ENCODE peak calls at places on chromosomes 5 and 9, in seven cellular contexts. H, Z, A, V, G, N and C are unnamed samples.

GRCh38 chr5:77957931-77958476 is 181.9 kb upstream of the TBCA start:
- DNase-seq in N (peak), A (no peak), H (no peak), V (no peak), Z (no peak), G (no peak), C (peak)

GRCh38 chr9:77085416-77085815 is 66.0 kb downstream of the FOXB2 start:
- DNase-seq in Z (no peak), N (no peak), G (no peak), H (no peak), V (no peak), A (no peak), C (no peak)

GRCh38 chr9:133802256-133802655 is 64.1 kb upstream of the SARDH start:
- DNase-seq in Z (no peak), A (no peak), N (no peak), H (no peak), G (no peak), V (no peak), C (no peak)

GRCh38 chr9:137666505-137666809 is 47.7 kb downstream of the EHMT1 start:
- DNase-seq in H (no peak), G (no peak), A (no peak), V (peak), Z (no peak), N (no peak), C (no peak)

GRCh38 chr5:57749396-57749795 is 266.8 kb upstream of the ACTBL2 start:
- DNase-seq in V (no peak), A (no peak), G (no peak), Z (no peak), N (no peak), H (no peak), C (no peak)

GRCh38 chr5:138470322-138471285 is 5.3 kb downstream of the EGR1 start:
- DNase-seq in G (no peak), N (no peak), V (peak), H (no peak), Z (peak), A (no peak), C (no peak)

GRCh38 chr5:124701873-124702272 is 44.6 kb downstream of the ZNF608 start:
- DNase-seq in Z (no peak), G (no peak), N (no peak), A (no peak), V (no peak), H (no peak), C (no peak)

GRCh38 chr9:76213751-76214150 is 180.5 kb downstream of the RFK start:
- DNase-seq in G (no peak), H (no peak), V (no peak), N (no peak), A (no peak), Z (no peak), C (no peak)

GRCh38 chr9:124574944-124575343 is 67.7 kb upstream of the NR5A1 start:
- DNase-seq in N (no peak), V (no peak), Z (peak), H (no peak), G (no peak), A (peak), C (no peak)

GRCh38 chr9:26685857-26686256 is 206.7 kb downstream of the CAAP1 start:
- DNase-seq in Z (no peak), H (no peak), V (no peak), N (no peak), G (no peak), A (no peak), C (no peak)

GRCh38 chr5:93151121-93151520 is 429.9 kb downstream of the NR2F1-AS1 start:
- DNase-seq in H (no peak), Z (no peak), N (no peak), G (no peak), V (no peak), A (no peak), C (no peak)

GRCh38 chr5:93154551-93154950 is 426.5 kb downstream of the NR2F1-AS1 start:
- DNase-seq in Z (no peak), H (no peak), G (no peak), A (no peak), V (no peak), N (no peak), C (no peak)

GRCh38 chr5:93156566-93156965 is 424.5 kb downstream of the NR2F1-AS1 start:
- DNase-seq in N (no peak), G (no peak), V (no peak), H (no peak), A (no peak), Z (no peak), C (no peak)

GRCh38 chr5:93150311-93151012 is 430.6 kb downstream of the NR2F1-AS1 start:
- DNase-seq in A (no peak), G (no peak), H (no peak), V (no peak), Z (no peak), N (no peak), C (no peak)

GRCh38 chr5:93151896-93152295 is 429.1 kb downstream of the NR2F1-AS1 start:
- DNase-seq in H (no peak), N (no peak), G (no peak), Z (no peak), V (no peak), A (no peak), C (no peak)
- H3K4me3 ChIP-seq in H (no peak), N (no peak), G (no peak), Z (no peak), V (no peak), A (no peak), C (no peak)

GRCh38 chr9:35771524-35771923 is 17.4 kb upstream of the MSMP start:
- DNase-seq in Z (no peak), G (no peak), A (peak), H (peak), N (no peak), V (no peak), C (no peak)
- TF ChIP-seq YY1 in Z (no peak), G (no peak), A (no peak), H (no peak), N (no peak), V (no peak), C (no peak)

GRCh38 chr5:132810605-132811004 is 2.5 kb upstream of the SOWAHA start:
- DNase-seq in V (no peak), Z (no peak), N (peak), H (no peak), G (no peak), A (no peak), C (no peak)

GRCh38 chr5:132808448-132808847 is 4.7 kb upstream of the SOWAHA start:
- DNase-seq in Z (no peak), G (no peak), A (peak), N (no peak), H (no peak), V (no peak), C (no peak)

GRCh38 chr5:132808866-132809265 is 4.2 kb upstream of the SOWAHA start:
- DNase-seq in N (no peak), Z (no peak), H (no peak), A (no peak), G (no peak), V (no peak), C (no peak)

GRCh38 chr5:132812123-132812948 is 766 bp upstream of the SOWAHA start:
- DNase-seq in A (no peak), Z (no peak), N (no peak), H (no peak), G (no peak), V (no peak), C (no peak)

DNA sequence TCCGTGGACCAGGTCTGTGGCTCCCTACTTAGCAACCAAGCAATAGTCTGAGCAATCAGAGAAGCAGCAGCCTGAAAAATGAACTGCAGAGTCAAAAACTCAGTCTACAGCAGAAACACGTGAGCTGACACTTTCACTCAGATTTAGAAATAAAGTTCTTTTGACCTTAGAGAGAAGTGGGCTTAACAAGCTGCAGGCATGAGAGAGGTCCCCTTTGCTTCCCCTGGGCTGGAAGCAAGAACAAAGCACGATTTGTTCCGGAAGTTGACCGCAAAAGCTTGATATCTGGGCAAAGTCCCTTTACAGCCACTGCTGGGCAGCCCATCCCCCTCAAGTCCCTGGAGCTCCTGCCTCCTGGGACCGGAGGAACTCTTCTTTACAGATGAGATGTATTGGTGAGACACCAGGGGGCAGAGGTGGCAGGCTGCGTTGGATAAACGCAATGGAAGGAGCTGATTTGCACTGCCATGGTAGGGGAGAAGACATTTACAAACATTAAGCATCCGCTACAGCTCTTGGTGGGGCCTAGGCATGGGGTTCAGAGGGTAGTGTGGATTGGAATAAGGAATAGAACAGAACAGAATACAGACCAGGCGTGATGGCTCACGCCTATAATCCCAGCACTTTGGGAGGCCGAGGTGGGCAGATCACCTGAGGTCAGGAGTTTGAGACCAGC is 5.8 kb upstream of the SOWAHA start:
- DNase-seq in V (no peak), G (peak), A (peak), Z (peak), H (no peak), N (no peak), C (no peak)
- H3K4me3 ChIP-seq in V (no peak), G (no peak), A (peak), Z (no peak), H (no peak), N (no peak), C (no peak)

GRCh38 chr9:117307701-117308100 is 107.2 kb downstream of the ASTN2 start:
- DNase-seq in H (no peak), Z (no peak), V (no peak), G (no peak), N (no peak), A (no peak), C (no peak)
- TF ChIP-seq YY1 in H (no peak), Z (no peak), V (no peak), G (no peak), N (no peak), A (no peak), C (no peak)

GRCh38 chr9:70409800-70410199 is 4.7 kb downstream of the KLF9 start:
- DNase-seq in H (no peak), V (no peak), Z (no peak), A (no peak), N (no peak), G (no peak), C (no peak)
- H3K4me3 ChIP-seq in H (no peak), V (no peak), Z (no peak), A (no peak), N (no peak), G (no peak), C (no peak)

GRCh38 chr5:92409131-92409530 is 1026.0 kb upstream of the ARRDC3 start:
- DNase-seq in H (no peak), A (no peak), N (no peak), Z (no peak), V (no peak), G (no peak), C (no peak)
- TF ChIP-seq YY1 in H (no peak), A (no peak), N (no peak), Z (no peak), V (no peak), G (no peak), C (no peak)

DNA sequence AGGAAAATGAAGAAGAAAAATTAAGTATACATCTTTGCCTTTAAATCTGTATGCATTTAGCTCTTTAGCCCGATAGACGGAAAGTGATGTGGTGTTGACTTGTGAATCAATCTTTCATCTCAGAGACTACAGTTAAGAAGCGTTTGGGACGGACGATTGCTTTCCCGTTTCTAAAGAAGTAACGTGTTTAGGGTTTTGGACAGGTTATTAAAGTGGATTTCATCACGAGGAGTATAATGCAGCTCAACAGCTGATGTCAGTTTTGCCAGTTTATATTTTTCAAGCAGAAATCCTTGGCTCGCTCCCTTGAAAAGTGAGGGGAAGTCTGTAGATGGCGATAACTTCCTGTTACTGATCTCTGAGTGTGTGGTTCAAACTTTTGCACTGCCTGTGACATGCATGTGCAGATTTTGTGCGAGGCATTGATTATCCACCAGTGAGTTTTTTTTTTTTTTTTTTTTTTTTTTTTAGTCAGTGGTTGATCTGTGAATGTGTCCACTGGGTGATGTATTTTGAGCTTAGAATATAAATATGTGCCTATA is 1.1 kb downstream of the ADCY2 start:
- DNase-seq in A (no peak), G (no peak), H (no peak), V (no peak), Z (no peak), N (no peak), C (no peak)
- H3K4me3 ChIP-seq in A (no peak), G (no peak), H (no peak), V (no peak), Z (no peak), N (peak), C (peak)

GRCh38 chr5:132199116-132199680 is 28.5 kb downstream of the P4HA2 start:
- DNase-seq in G (no peak), N (peak), A (no peak), H (no peak), Z (no peak), V (no peak), C (no peak)

GRCh38 chr5:132190161-132190817 is 37.4 kb downstream of the P4HA2 start:
- DNase-seq in N (no peak), Z (peak), G (no peak), V (peak), A (peak), H (peak), C (peak)

GRCh38 chr5:132198571-132198970 is 29.1 kb downstream of the P4HA2 start:
- DNase-seq in Z (no peak), N (no peak), G (no peak), A (no peak), V (no peak), H (no peak), C (no peak)

GRCh38 chr5:132193165-132193694 is 34.4 kb downstream of the P4HA2 start:
- DNase-seq in A (no peak), G (no peak), H (no peak), V (no peak), N (no peak), Z (no peak), C (no peak)

GRCh38 chr5:132195727-132196126 is 31.9 kb downstream of the P4HA2 start:
- DNase-seq in V (no peak), A (no peak), H (no peak), G (no peak), Z (no peak), N (peak), C (no peak)
- TF ChIP-seq YY1 in V (no peak), A (no peak), H (no peak), G (no peak), Z (no peak), N (no peak), C (no peak)

DNA sequence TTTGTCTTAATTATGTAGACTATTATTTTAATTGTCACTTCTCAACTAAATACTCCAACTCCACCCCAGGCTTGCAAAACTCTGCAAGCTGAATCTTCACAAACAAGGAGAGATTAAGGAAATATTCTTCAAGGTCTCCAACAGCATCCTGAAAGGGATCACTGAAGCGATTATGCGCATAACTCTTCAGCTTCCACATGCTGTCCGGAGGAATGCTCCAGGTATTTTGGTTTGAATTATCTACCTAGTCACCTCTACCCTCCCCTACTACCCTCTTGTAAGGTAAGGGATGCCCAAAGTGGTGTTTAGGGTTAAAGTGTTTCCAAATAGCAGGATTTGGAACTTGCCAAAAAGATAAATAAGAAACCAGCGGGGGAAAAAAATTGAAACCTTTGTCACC is 11.7 kb downstream of the PTCH1 start:
- DNase-seq in N (no peak), V (no peak), A (no peak), H (no peak), G (no peak), Z (no peak), C (no peak)
- H3K4me3 ChIP-seq in N (peak), V (peak), A (peak), H (peak), G (peak), Z (peak), C (peak)

GRCh38 chr5:54090495-54091084 is 219.8 kb downstream of the ARL15 start:
- DNase-seq in V (no peak), G (no peak), A (peak), Z (peak), H (peak), N (no peak), C (no peak)
- TF ChIP-seq YY1 in V (no peak), G (no peak), A (no peak), Z (no peak), H (no peak), N (no peak), C (no peak)